ENCODE peak calls at places on chromosomes 12 and 14, in nine cellular contexts. X is A172; W is T follicular helper cell; U is HCT116; I is activated CD4-positive, alpha-beta T cell treated with anti-CD3 and anti-CD28 coated beads, Interleukin-2, amount 50 U/mL, for 1 hour; T is HFF-Myc; Z is activated CD4-positive, CD25-positive, alpha-beta regulatory T cell; H is fibroblast of lung; D is stimulated activated CD4-positive, alpha-beta T cell treated with anti-CD3 and anti-CD28 coated beads, Interleukin-12 subunit alpha, Interleukin-12 subunit beta, amount 100 ng/mL, for 4 hours. B is an unnamed sample.

GRCh38 chr14:102500190-102500661 is 9.3 kb downstream of the ANKRD9 start:
- DNase-seq in X (peak), W (no peak), U (no peak), I (no peak), T (peak), Z (no peak), H (peak), D (no peak), B (no peak)

GRCh38 chr12:63930971-63931370 is 86.5 kb downstream of the SRGAP1 start:
- DNase-seq in X (no peak), W (no peak), U (no peak), I (no peak), T (no peak), Z (no peak), H (peak), D (no peak), B (no peak)

GRCh38 chr14:61281186-61281676 is at the start of gene TMEM30B:
- DNase-seq in X (no peak), W (peak), U (no peak), I (peak), T (no peak), Z (no peak), H (no peak), D (peak), B (peak)

GRCh38 chr14:62409185-62409584 is 636.1 kb downstream of the KCNH5 start:
- DNase-seq in X (no peak), W (no peak), U (no peak), I (no peak), T (no peak), Z (no peak), H (no peak), D (no peak), B (no peak)

GRCh38 chr14:55500219-55500701 is 59.8 kb upstream of the TBPL2 start:
- DNase-seq in X (no peak), W (no peak), U (no peak), I (no peak), T (no peak), Z (no peak), H (no peak), D (no peak), B (no peak)

GRCh38 chr12:25767613-25768012 is 190.9 kb upstream of the RASSF8 start:
- DNase-seq in X (no peak), W (no peak), U (no peak), I (no peak), T (peak), Z (no peak), H (peak), D (no peak), B (no peak)

GRCh38 chr12:95582230-95583058 is 31.2 kb upstream of the USP44 start:
- DNase-seq in X (peak), W (no peak), U (peak), I (no peak), T (peak), Z (no peak), H (peak), D (no peak), B (no peak)

GRCh38 chr12:49909826-49910225 is 6.1 kb upstream of the FAIM2 start:
- DNase-seq in X (no peak), W (no peak), U (peak), I (no peak), T (peak), Z (no peak), H (peak), D (no peak), B (no peak)

GRCh38 chr12:32115404-32116104 is 8.9 kb downstream of the BICD1 start:
- DNase-seq in X (peak), W (no peak), U (peak), I (no peak), T (peak), Z (no peak), H (peak), D (no peak), B (peak)

GRCh38 chr14:88999137-88999536 is 174.7 kb downstream of the TTC8 start:
- DNase-seq in X (no peak), W (no peak), U (no peak), I (no peak), T (no peak), Z (no peak), H (no peak), D (no peak), B (no peak)

GRCh38 chr14:90996967-90997366 is 63.5 kb downstream of the RPS6KA5 start:
- DNase-seq in X (no peak), W (no peak), U (no peak), I (no peak), T (no peak), Z (no peak), H (no peak), D (no peak), B (no peak)

GRCh38 chr14:104433401-104434213 is 146.0 kb upstream of the C14orf180 start:
- DNase-seq in X (no peak), W (no peak), U (no peak), I (no peak), T (no peak), Z (no peak), H (no peak), D (no peak), B (no peak)

GRCh38 chr14:104886690-104887622 is 21.9 kb downstream of the CEP170B start:
- DNase-seq in X (no peak), W (no peak), U (no peak), I (no peak), T (no peak), Z (no peak), H (no peak), D (no peak), B (no peak)

GRCh38 chr12:109963743-109964429 is 32.3 kb downstream of the GIT2 start:
- DNase-seq in X (peak), W (no peak), U (no peak), I (no peak), T (no peak), Z (no peak), H (peak), D (no peak), B (no peak)

GRCh38 chr12:6767301-6767591 is 1.1 kb downstream of the PTMS start:
- DNase-seq in X (no peak), W (no peak), U (no peak), I (no peak), T (no peak), Z (no peak), H (no peak), D (no peak), B (no peak)

GRCh38 chr12:89863968-89864367 is 155.3 kb upstream of the ATP2B1 start:
- DNase-seq in X (no peak), W (no peak), U (no peak), I (no peak), T (no peak), Z (no peak), H (no peak), D (no peak), B (no peak)

GRCh38 chr14:77470192-77470870 is 12.4 kb downstream of the AHSA1 start:
- DNase-seq in X (no peak), W (no peak), U (no peak), I (no peak), T (no peak), Z (no peak), H (no peak), D (no peak), B (no peak)

GRCh38 chr14:35747379-35747778 is 61.7 kb downstream of the RALGAPA1 start:
- DNase-seq in X (no peak), W (no peak), U (no peak), I (no peak), T (no peak), Z (no peak), H (peak), D (no peak), B (no peak)

GRCh38 chr12:59678759-59679411 is 83.1 kb downstream of the SLC16A7 start:
- DNase-seq in X (no peak), W (no peak), U (no peak), I (no peak), T (no peak), Z (no peak), H (no peak), D (no peak), B (no peak)

GRCh38 chr14:89349196-89350008 is 67.6 kb downstream of the FOXN3 start:
- DNase-seq in X (no peak), W (no peak), U (no peak), I (peak), T (no peak), Z (no peak), H (peak), D (no peak), B (no peak)

GRCh38 chr14:77849711-77850110 is 49.8 kb downstream of the ADCK1 start:
- DNase-seq in X (peak), W (no peak), U (peak), I (no peak), T (peak), Z (no peak), H (peak), D (no peak), B (no peak)

GRCh38 chr12:55060470-55060869 is 40.7 kb downstream of the NEUROD4 start:
- DNase-seq in X (no peak), W (no peak), U (no peak), I (no peak), T (no peak), Z (no peak), H (no peak), D (no peak), B (no peak)